ENCODE peak calls at places on chromosomes 11 and 22, in ten cellular contexts. A is epithelial cell of esophagus; Z is adrenal gland; S is B cell; T is transverse colon; X is astrocyte of the spinal cord; F is fibroblast of lung; K is mucosa of descending colon; E is CD4-positive, alpha-beta T cell; G is nephron progenitor cell. R is an unnamed sample.
A peak's percentile ranks its signal among the peaks of the same experiment; 100 is the strongest.

GRCh38 chr11:44590769-44591168 is 25.3 kb downstream of the CD82 start:
- DNase-seq in Z (no peak), S (no peak), K (no peak), G (no peak), F (no peak), A (no peak), E (no peak), X (no peak), T (no peak), R (no peak)

GRCh38 chr11:76629133-76629852 is 41.3 kb downstream of the LRRC32 start:
- DNase-seq in E (no peak), T (peak; percentile 48), F (peak; percentile 33), S (peak; percentile 83), Z (peak; percentile 68), K (no peak), A (peak; percentile 27), X (peak; percentile 14), G (no peak), R (no peak)

GRCh38 chr11:128905345-128906184 is 14.4 kb downstream of the KCNJ5 start:
- DNase-seq in S (no peak), A (peak; percentile 72), G (peak; percentile 56), F (peak; percentile 56), Z (peak; percentile 54), K (peak; percentile 62), T (peak; percentile 43), E (peak; percentile 26), X (peak; percentile 17), R (peak; percentile 77)

GRCh38 chr11:57762235-57762866 is 749 bp downstream of the CTNND1 start:
- DNase-seq in T (peak; percentile 47), Z (no peak), K (no peak), X (peak; percentile 29), F (no peak), G (no peak), E (no peak), A (peak; percentile 53), S (no peak), R (no peak)

GRCh38 chr11:73195191-73196007 is 22.7 kb upstream of the P2RY2 start:
- DNase-seq in T (peak; percentile 60), K (peak; percentile 56), S (no peak), F (peak; percentile 25), G (no peak), A (peak; percentile 98), Z (peak; percentile 58), E (no peak), X (no peak), R (no peak)

GRCh38 chr11:107587306-107587979 is 3.5 kb upstream of the ELMOD1 start:
- DNase-seq in F (peak; percentile 71), A (peak; percentile 40), T (no peak), S (no peak), X (no peak), Z (no peak), E (no peak), G (no peak), K (no peak), R (no peak)

GRCh38 chr22:39534092-39534506 is 1.6 kb upstream of the RPS19BP1 start:
- DNase-seq in E (no peak), K (peak; percentile 48), S (no peak), A (no peak), G (no peak), X (no peak), F (no peak), T (no peak), Z (no peak), R (no peak)

GRCh38 chr11:132531921-132532320 is 1000.4 kb downstream of the OPCML start:
- DNase-seq in S (no peak), K (no peak), F (peak; percentile 13), G (no peak), Z (no peak), X (no peak), T (no peak), A (no peak), E (no peak), R (no peak)

GRCh38 chr11:35619030-35619753 is 932 bp downstream of the FJX1 start:
- DNase-seq in T (peak; percentile 8), E (no peak), A (peak; percentile 73), Z (peak; percentile 43), K (peak; percentile 38), G (peak; percentile 57), X (peak; percentile 64), S (no peak), F (peak; percentile 61), R (peak; percentile 70)

GRCh38 chr11:63274776-63275175 is 31.4 kb upstream of the SLC22A25 start:
- DNase-seq in K (no peak), Z (no peak), X (no peak), T (no peak), E (no peak), S (no peak), G (no peak), F (no peak), A (peak; percentile 9), R (no peak)
- TF ChIP-seq CTCF in K (no peak), Z (no peak), X (no peak), T (no peak), E (no peak), S (no peak), G (no peak), F (no peak), A (no peak), R (no peak)

GRCh38 chr11:3049430-3050243 is 7.6 kb downstream of the CARS1 start:
- DNase-seq in E (peak; percentile 59), A (peak; percentile 93), Z (peak; percentile 96), S (peak; percentile 89), X (peak; percentile 95), G (no peak), F (peak; percentile 97), K (peak; percentile 61), T (peak; percentile 80), R (peak; percentile 91)

GRCh38 chr11:3050386-3051325 is 6.6 kb downstream of the CARS1 start:
- DNase-seq in K (no peak), F (no peak), S (no peak), A (no peak), T (no peak), X (no peak), E (no peak), G (no peak), Z (no peak), R (no peak)

GRCh38 chr11:3052109-3052479 is 5.1 kb downstream of the CARS1 start:
- DNase-seq in K (no peak), Z (no peak), G (no peak), X (no peak), F (no peak), T (no peak), A (no peak), S (no peak), E (no peak), R (no peak)

GRCh38 chr11:3052567-3052966 is 4.7 kb downstream of the CARS1 start:
- DNase-seq in X (no peak), S (no peak), E (no peak), Z (no peak), K (no peak), F (no peak), T (no peak), G (no peak), A (no peak), R (no peak)

GRCh38 chr11:3051435-3052108 is 5.7 kb downstream of the CARS1 start:
- DNase-seq in K (no peak), X (no peak), T (no peak), A (no peak), E (no peak), Z (no peak), G (no peak), F (no peak), S (no peak), R (no peak)
- TF ChIP-seq CTCF in K (no peak), X (peak; percentile 19), T (no peak), A (no peak), E (no peak), Z (no peak), G (no peak), F (no peak), S (no peak), R (no peak)

GRCh38 chr11:19519344-19519743 is 193.3 kb upstream of the NAV2 start:
- DNase-seq in S (no peak), X (no peak), G (no peak), A (no peak), Z (no peak), K (no peak), F (no peak), T (no peak), E (no peak), R (no peak)
- TF ChIP-seq CTCF in S (no peak), X (no peak), G (no peak), A (no peak), Z (no peak), K (no peak), F (no peak), T (no peak), E (no peak), R (no peak)

DNA sequence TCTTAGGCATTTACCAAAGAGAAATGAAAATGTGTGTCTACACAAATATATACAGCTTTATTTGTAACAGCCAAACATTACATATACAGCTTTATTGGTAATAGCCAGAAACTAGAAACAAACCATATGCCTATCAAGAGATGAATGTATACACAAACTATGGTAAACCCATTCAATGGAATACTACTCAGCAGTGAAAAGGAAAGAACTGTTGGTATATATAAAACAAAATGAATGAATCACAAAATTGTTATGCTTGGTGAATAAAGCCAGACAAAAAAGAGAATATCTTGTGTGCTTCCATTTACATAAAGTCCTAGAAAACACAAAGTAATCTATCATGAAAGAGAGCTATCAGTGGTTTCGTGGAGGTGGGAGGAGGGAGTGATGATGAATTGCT is 142.9 kb downstream of the EFCAB6 start:
- DNase-seq in F (no peak), S (no peak), T (no peak), X (no peak), Z (no peak), A (no peak), K (no peak), E (no peak), G (no peak), R (no peak)
- TF ChIP-seq CTCF in F (no peak), S (no peak), T (no peak), X (no peak), Z (no peak), A (no peak), K (no peak), E (no peak), G (no peak), R (no peak)

R was measured in GM13976.